ENCODE peak calls at places on chromosomes 1 and 21, in seven cellular contexts. N, Y, H, V, Q, U and T are unnamed samples.

GRCh38 chr1:6967431-6968079 is 182.3 kb downstream of the CAMTA1 start:
- DNase-seq in N (no peak), Y (no peak), H (no peak), V (peak), Q (no peak), U (no peak), T (no peak)

GRCh38 chr1:101506541-101507164 is 269.8 kb downstream of the S1PR1 start:
- DNase-seq in N (peak), Y (no peak), H (peak), V (peak), Q (peak), U (peak), T (peak)

GRCh38 chr1:152252157-152252556 is 28.2 kb upstream of the HRNR start:
- DNase-seq in N (no peak), Y (no peak), H (no peak), V (no peak), Q (no peak), U (no peak), T (no peak)

GRCh38 chr1:229889031-229889517 is 178.0 kb upstream of the GALNT2 start:
- DNase-seq in N (no peak), Y (no peak), H (no peak), V (no peak), Q (no peak), U (no peak), T (no peak)

GRCh38 chr1:10161121-10161520 is 49.2 kb upstream of the KIF1B start:
- DNase-seq in N (no peak), Y (no peak), H (no peak), V (no peak), Q (no peak), U (no peak), T (no peak)

GRCh38 chr1:200038645-200038986 is 11.1 kb downstream of the NR5A2 start:
- DNase-seq in N (no peak), Y (no peak), H (no peak), V (no peak), Q (no peak), U (no peak), T (peak)

GRCh38 chr1:224541901-224542610 is 74.1 kb upstream of the CNIH3 start:
- DNase-seq in N (peak), Y (no peak), H (no peak), V (no peak), Q (no peak), U (no peak), T (no peak)

GRCh38 chr1:26784023-26784871 is 3.5 kb upstream of the PIGV start:
- DNase-seq in N (peak), Y (no peak), H (peak), V (no peak), Q (no peak), U (peak), T (no peak)

GRCh38 chr21:43861716-43862115 is 3.3 kb upstream of the AGPAT3 start:
- DNase-seq in N (no peak), Y (no peak), H (no peak), V (no peak), Q (no peak), U (peak), T (no peak)

GRCh38 chr21:31370893-31371652 is 27.0 kb upstream of the TIAM1 start:
- DNase-seq in N (peak), Y (no peak), H (peak), V (no peak), Q (no peak), U (no peak), T (no peak)

GRCh38 chr1:12600880-12601633 is 17.0 kb downstream of the DHRS3 start:
- DNase-seq in N (no peak), Y (no peak), H (peak), V (no peak), Q (peak), U (peak), T (no peak)

GRCh38 chr1:218803351-218803997 is 370.2 kb upstream of the LYPLAL1 start:
- DNase-seq in N (no peak), Y (no peak), H (no peak), V (no peak), Q (no peak), U (no peak), T (no peak)

GRCh38 chr1:230127105-230128054 is 60.3 kb downstream of the GALNT2 start:
- DNase-seq in N (no peak), Y (no peak), H (no peak), V (no peak), Q (no peak), U (peak), T (no peak)

GRCh38 chr1:222046684-222047083 is 304.8 kb upstream of the DUSP10 start:
- DNase-seq in N (no peak), Y (no peak), H (no peak), V (no peak), Q (no peak), U (no peak), T (no peak)

GRCh38 chr1:97745912-97746311 is 174.9 kb downstream of the DPYD start:
- DNase-seq in N (peak), Y (no peak), H (no peak), V (peak), Q (no peak), U (no peak), T (no peak)